ENCODE peak calls at places on chromosomes 1 and 21, in four cellular contexts. J is Panc1, R is AG09319, I is astrocyte of the spinal cord. E is an unnamed sample.
A peak's percentile ranks its signal among the peaks of the same experiment; 100 is the strongest.

GRCh38 chr1:80973101-80973500 is 827.6 kb upstream of the ADGRL2 start:
- DNase-seq in R (no peak), J (no peak), I (no peak), E (no peak)

GRCh38 chr1:205706601-205707502 is 26.5 kb upstream of the SLC45A3 start:
- DNase-seq in R (no peak), J (no peak), I (no peak), E (no peak)

GRCh38 chr1:52139817-52140540 is 1.9 kb upstream of the ZFYVE9 start:
- DNase-seq in I (peak; percentile 85), R (peak; percentile 61), J (peak; percentile 75), E (no peak)

GRCh38 chr1:26862781-26863676 is at the start of gene SFN:
- DNase-seq in I (no peak), R (no peak), J (peak; percentile 90), E (no peak)

GRCh38 chr21:26715116-26715515 is 130.1 kb downstream of the ADAMTS1 start:
- DNase-seq in R (no peak), J (no peak), I (no peak), E (no peak)

GRCh38 chr1:169348356-169349036 is 19.1 kb downstream of the NME7 start:
- DNase-seq in J (no peak), R (no peak), I (peak; percentile 66), E (peak; percentile 32)

GRCh38 chr21:46038871-46039397 is 57.4 kb downstream of the COL6A1 start:
- DNase-seq in R (no peak), J (no peak), I (peak; percentile 92), E (no peak)

GRCh38 chr1:161044908-161045748 is 649 bp downstream of the USF1 start:
- DNase-seq in I (peak; percentile 66), J (no peak), R (no peak), E (peak; percentile 70)

GRCh38 chr1:119840745-119841144 is 29.5 kb upstream of the REG4 start:
- DNase-seq in J (no peak), R (no peak), I (no peak), E (no peak)

GRCh38 chr1:84827566-84827965 is 65.4 kb downstream of the LPAR3 start:
- DNase-seq in I (no peak), R (no peak), J (no peak), E (no peak)

GRCh38 chr1:163213626-163214025 is 10.9 kb upstream of the RGS5 start:
- DNase-seq in I (no peak), J (no peak), R (no peak), E (no peak)

GRCh38 chr21:38261851-38262250 is 5.1 kb downstream of the KCNJ15 start:
- DNase-seq in J (no peak), I (no peak), R (no peak), E (no peak)

GRCh38 chr1:114853584-114853983 is 1.1 kb upstream of the SYCP1 start:
- DNase-seq in I (no peak), J (no peak), R (no peak), E (no peak)

GRCh38 chr1:11646317-11646716 is 7.9 kb downstream of the FBXO2 start:
- DNase-seq in I (no peak), J (no peak), R (no peak), E (no peak)

GRCh38 chr1:2248127-2248826 is 20.2 kb downstream of the SKI start:
- DNase-seq in I (no peak), R (no peak), J (no peak), E (no peak)

GRCh38 chr1:185568155-185569123 is 165.8 kb upstream of the HMCN1 start:
- DNase-seq in I (peak; percentile 5), J (no peak), R (no peak), E (no peak)

GRCh38 chr1:6592441-6592840 is 10.2 kb downstream of the KLHL21 start:
- DNase-seq in R (no peak), I (no peak), J (no peak), E (no peak)

GRCh38 chr1:228989176-228989575 is 253.9 kb downstream of the RHOU start:
- DNase-seq in R (no peak), I (no peak), J (no peak), E (no peak)

GRCh38 chr21:45289655-45290515 is 2.2 kb upstream of the POFUT2 start:
- DNase-seq in R (no peak), I (no peak), J (no peak), E (no peak)

GRCh38 chr1:216841165-216841564 is 117.9 kb upstream of the ESRRG start:
- DNase-seq in J (no peak), R (no peak), I (no peak), E (no peak)

GRCh38 chr1:204915856-204916485 is 45.3 kb downstream of the NFASC start:
- DNase-seq in R (no peak), I (no peak), J (no peak), E (no peak)

GRCh38 chr1:201084171-201084766 is 28.0 kb downstream of the CACNA1S start:
- DNase-seq in J (no peak), R (no peak), I (no peak), E (no peak)

GRCh38 chr1:99728494-99729235 is 37.8 kb downstream of the FRRS1 start:
- DNase-seq in J (no peak), I (peak; percentile 66), R (no peak), E (no peak)